ENCODE peak calls at places on chromosomes 3 and 15, in four cellular contexts. One of them, this sample, is unnamed.

GRCh38 chr15:66763186-66764066 is 61.4 kb downstream of the SMAD6 start:
- DNase-seq in DND-41: no peak
- DNase-seq in SK-N-SH: peak
- DNase-seq in ovary: peak
- DNase-seq in this sample: no peak

GRCh38 chr15:90877315-90877714 is 7.0 kb upstream of the FES start:
- DNase-seq in DND-41: no peak
- DNase-seq in SK-N-SH: no peak
- DNase-seq in ovary: no peak
- DNase-seq in this sample: no peak

GRCh38 chr3:62873672-62874397 is 1.4 kb downstream of the CADPS start:
- DNase-seq in DND-41: peak
- DNase-seq in SK-N-SH: peak
- DNase-seq in ovary: peak
- DNase-seq in this sample: peak

GRCh38 chr3:7733933-7734332 is 767.7 kb upstream of the LMCD1 start:
- DNase-seq in DND-41: no peak
- DNase-seq in SK-N-SH: no peak
- DNase-seq in ovary: no peak
- DNase-seq in this sample: no peak

GRCh38 chr3:46932455-46933225 is 43.9 kb downstream of the CCDC12 start:
- DNase-seq in DND-41: no peak
- DNase-seq in SK-N-SH: no peak
- DNase-seq in ovary: no peak
- DNase-seq in this sample: no peak

GRCh38 chr15:48555244-48555804 is 90.2 kb downstream of the FBN1 start:
- DNase-seq in DND-41: no peak
- DNase-seq in SK-N-SH: no peak
- DNase-seq in ovary: no peak
- DNase-seq in this sample: no peak

GRCh38 chr15:33160581-33161165 is 33.8 kb downstream of the FMN1 start:
- DNase-seq in DND-41: no peak
- DNase-seq in SK-N-SH: peak
- DNase-seq in ovary: no peak
- DNase-seq in this sample: no peak

GRCh38 chr3:13950042-13950441 is 70.2 kb upstream of the WNT7A start:
- DNase-seq in DND-41: no peak
- DNase-seq in SK-N-SH: peak
- DNase-seq in ovary: no peak
- DNase-seq in this sample: no peak

GRCh38 chr3:156750874-156751245 is 75.3 kb upstream of the LEKR1 start:
- DNase-seq in DND-41: no peak
- DNase-seq in SK-N-SH: no peak
- DNase-seq in ovary: no peak
- DNase-seq in this sample: no peak

GRCh38 chr15:69468241-69469121 is 15.9 kb downstream of the RPLP1 start:
- DNase-seq in DND-41: peak
- DNase-seq in SK-N-SH: peak
- DNase-seq in ovary: no peak
- DNase-seq in this sample: peak

GRCh38 chr15:56468271-56468912 is 3.5 kb upstream of the MNS1 start:
- DNase-seq in DND-41: peak
- DNase-seq in SK-N-SH: no peak
- DNase-seq in ovary: no peak
- DNase-seq in this sample: peak

GRCh38 chr15:86650084-86650483 is 570.4 kb downstream of the AGBL1 start:
- DNase-seq in DND-41: no peak
- DNase-seq in SK-N-SH: no peak
- DNase-seq in ovary: no peak
- DNase-seq in this sample: peak

GRCh38 chr3:149243540-149243939 is 21.9 kb upstream of the CP start:
- DNase-seq in DND-41: no peak
- DNase-seq in SK-N-SH: no peak
- DNase-seq in ovary: no peak
- DNase-seq in this sample: peak

DNA sequence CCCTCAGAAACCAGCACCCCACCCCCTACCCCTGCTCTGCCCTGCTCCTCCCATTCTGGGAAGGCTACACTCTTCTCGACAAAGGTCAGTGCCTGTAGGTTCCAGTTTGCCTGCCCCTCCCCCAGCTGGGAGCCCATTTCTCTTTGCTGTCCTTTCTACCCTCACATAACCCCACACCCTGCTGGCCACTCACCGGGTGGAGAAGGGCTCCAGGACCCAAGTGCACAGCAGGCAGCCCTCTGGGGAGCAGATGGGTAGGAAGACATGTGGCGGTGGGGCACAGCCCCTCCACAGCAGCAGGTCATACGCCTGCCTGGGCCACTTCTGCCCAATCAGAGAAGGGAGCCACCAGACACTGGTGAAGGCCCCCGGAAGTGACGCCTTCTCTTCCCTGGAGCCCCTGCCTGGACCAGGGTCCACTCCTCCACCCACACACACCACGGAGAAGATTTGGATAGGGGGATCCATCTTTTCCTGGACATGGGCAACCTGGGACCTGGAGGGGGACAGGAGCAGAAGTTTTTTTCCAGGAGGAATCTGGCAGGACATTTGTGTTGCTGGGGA is at the start of gene THPO:
- DNase-seq in DND-41: no peak
- DNase-seq in SK-N-SH: no peak
- DNase-seq in ovary: no peak
- DNase-seq in this sample: no peak
- H3K4me3 ChIP-seq in DND-41: no peak
- H3K4me3 ChIP-seq in SK-N-SH: no peak
- H3K4me3 ChIP-seq in ovary: no peak
- H3K4me3 ChIP-seq in this sample: no peak

GRCh38 chr3:134364936-134365765 is 9.1 kb downstream of the AMOTL2 start:
- DNase-seq in DND-41: peak
- DNase-seq in SK-N-SH: no peak
- DNase-seq in ovary: no peak
- DNase-seq in this sample: peak

GRCh38 chr3:134365766-134366065 is 8.5 kb downstream of the AMOTL2 start:
- DNase-seq in DND-41: no peak
- DNase-seq in SK-N-SH: no peak
- DNase-seq in ovary: no peak
- DNase-seq in this sample: no peak

GRCh38 chr3:134366928-134367352 is 7.3 kb downstream of the AMOTL2 start:
- DNase-seq in DND-41: no peak
- DNase-seq in SK-N-SH: no peak
- DNase-seq in ovary: no peak
- DNase-seq in this sample: no peak

GRCh38 chr3:134367412-134367811 is 6.8 kb downstream of the AMOTL2 start:
- DNase-seq in DND-41: no peak
- DNase-seq in SK-N-SH: no peak
- DNase-seq in ovary: no peak
- DNase-seq in this sample: no peak

GRCh38 chr3:134366221-134366927 is 7.9 kb downstream of the AMOTL2 start:
- DNase-seq in DND-41: no peak
- DNase-seq in SK-N-SH: no peak
- DNase-seq in ovary: no peak
- DNase-seq in this sample: no peak
- TF ChIP-seq CTCF in DND-41: no peak
- TF ChIP-seq CTCF in SK-N-SH: no peak
- TF ChIP-seq CTCF in ovary: no peak
- TF ChIP-seq CTCF in this sample: no peak

GRCh38 chr3:192830279-192831110 is 87.2 kb downstream of the MB21D2 start:
- DNase-seq in DND-41: no peak
- DNase-seq in SK-N-SH: no peak
- DNase-seq in ovary: no peak
- DNase-seq in this sample: peak
- H3K4me3 ChIP-seq in DND-41: no peak
- H3K4me3 ChIP-seq in SK-N-SH: no peak
- H3K4me3 ChIP-seq in ovary: no peak
- H3K4me3 ChIP-seq in this sample: peak

GRCh38 chr3:107600784-107601183 is 78.0 kb downstream of the BBX start:
- DNase-seq in DND-41: no peak
- DNase-seq in SK-N-SH: no peak
- DNase-seq in ovary: no peak
- DNase-seq in this sample: no peak
- TF ChIP-seq CTCF in DND-41: no peak
- TF ChIP-seq CTCF in SK-N-SH: no peak
- TF ChIP-seq CTCF in ovary: no peak
- TF ChIP-seq CTCF in this sample: no peak

DNA sequence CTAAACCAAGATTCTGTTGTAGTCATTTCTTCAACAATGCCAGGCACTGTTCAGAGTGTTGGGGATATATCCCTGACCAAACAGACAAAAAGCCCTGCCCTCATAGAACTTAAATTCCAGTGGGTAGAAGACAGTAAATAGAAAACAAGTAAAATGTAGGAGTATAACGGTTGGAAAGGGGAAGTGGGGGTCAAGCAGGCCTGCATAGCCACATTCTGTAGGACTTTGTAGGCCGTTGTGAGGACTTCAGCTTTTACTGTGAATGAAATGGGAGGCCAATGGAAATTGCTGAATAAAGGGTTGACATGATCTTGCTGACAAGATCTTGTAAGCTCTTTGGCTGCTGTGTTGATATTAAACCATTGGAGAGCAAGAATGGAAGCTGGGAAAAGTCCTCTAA is 1.8 kb downstream of the MRPS11 start:
- DNase-seq in DND-41: no peak
- DNase-seq in SK-N-SH: no peak
- DNase-seq in ovary: no peak
- DNase-seq in this sample: no peak
- H3K4me3 ChIP-seq in DND-41: no peak
- H3K4me3 ChIP-seq in SK-N-SH: no peak
- H3K4me3 ChIP-seq in ovary: no peak
- H3K4me3 ChIP-seq in this sample: no peak

DNA sequence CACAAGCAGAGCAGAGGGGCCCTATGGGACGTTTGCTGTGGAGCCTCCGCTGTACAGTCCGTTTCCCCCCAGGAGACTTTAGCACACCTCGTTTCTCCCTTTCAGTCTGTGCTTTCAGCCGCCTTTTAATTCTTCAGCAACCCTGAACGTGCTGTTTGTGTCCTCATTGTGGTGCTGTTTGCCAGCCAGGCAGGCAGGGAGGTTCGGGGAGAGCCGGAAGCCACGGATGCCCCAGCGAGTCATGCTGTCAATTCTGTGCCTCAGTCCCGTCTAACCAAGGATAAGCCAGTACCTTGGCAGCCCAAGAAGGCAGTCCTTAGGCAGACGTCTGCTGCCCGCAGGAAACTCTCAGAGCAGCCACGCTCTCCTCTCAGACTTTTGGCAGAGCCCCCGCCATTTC is 158.7 kb downstream of the UACA start:
- DNase-seq in DND-41: no peak
- DNase-seq in SK-N-SH: no peak
- DNase-seq in ovary: peak
- DNase-seq in this sample: no peak
- TF ChIP-seq CTCF in DND-41: no peak
- TF ChIP-seq CTCF in SK-N-SH: peak
- TF ChIP-seq CTCF in ovary: no peak
- TF ChIP-seq CTCF in this sample: no peak